ENCODE peak calls at places on chromosomes 1 and 21, in seven cellular contexts. One of them, this sample, is unnamed. For H3K4me1, the result is how much of the 10 kb centered on the place peaks cover.

GRCh38 chr1:157288511-157288910 is 150.3 kb upstream of the ETV3 start:
- DNase-seq in thyroid gland: no peak
- DNase-seq in endothelial cell of umbilical vein: no peak
- DNase-seq in mesenchymal stem cell: no peak
- DNase-seq in esophagus squamous epithelium: no peak
- DNase-seq in aorta: no peak
- DNase-seq in lung: no peak
- DNase-seq in this sample: no peak

GRCh38 chr21:33751120-33751519 is 108.8 kb downstream of the ITSN1 start:
- DNase-seq in aorta: no peak
- DNase-seq in lung: no peak
- DNase-seq in esophagus squamous epithelium: no peak
- DNase-seq in endothelial cell of umbilical vein: no peak
- DNase-seq in thyroid gland: no peak
- DNase-seq in mesenchymal stem cell: peak
- DNase-seq in this sample: no peak

GRCh38 chr1:18936471-18936813 is 20.0 kb downstream of the IFFO2 start:
- DNase-seq in lung: no peak
- DNase-seq in thyroid gland: no peak
- DNase-seq in aorta: no peak
- DNase-seq in mesenchymal stem cell: no peak
- DNase-seq in esophagus squamous epithelium: no peak
- DNase-seq in endothelial cell of umbilical vein: no peak
- DNase-seq in this sample: no peak

GRCh38 chr1:201489656-201490261 is 17.2 kb downstream of the CSRP1 start:
- DNase-seq in esophagus squamous epithelium: no peak
- DNase-seq in mesenchymal stem cell: no peak
- DNase-seq in aorta: no peak
- DNase-seq in lung: no peak
- DNase-seq in thyroid gland: no peak
- DNase-seq in endothelial cell of umbilical vein: peak
- DNase-seq in this sample: no peak

GRCh38 chr1:184972281-184973055 is 1.8 kb downstream of the NIBAN1 start:
- DNase-seq in thyroid gland: no peak
- DNase-seq in mesenchymal stem cell: peak
- DNase-seq in esophagus squamous epithelium: no peak
- DNase-seq in endothelial cell of umbilical vein: no peak
- DNase-seq in lung: no peak
- DNase-seq in aorta: no peak
- DNase-seq in this sample: no peak

GRCh38 chr1:44681905-44682900 is 7.7 kb downstream of the ARMH1 start:
- DNase-seq in lung: no peak
- DNase-seq in endothelial cell of umbilical vein: no peak
- DNase-seq in mesenchymal stem cell: no peak
- DNase-seq in thyroid gland: no peak
- DNase-seq in esophagus squamous epithelium: no peak
- DNase-seq in aorta: no peak
- DNase-seq in this sample: no peak

GRCh38 chr1:154847891-154848290 is 22.2 kb downstream of the KCNN3 start:
- DNase-seq in esophagus squamous epithelium: no peak
- DNase-seq in endothelial cell of umbilical vein: no peak
- DNase-seq in aorta: no peak
- DNase-seq in thyroid gland: peak
- DNase-seq in lung: no peak
- DNase-seq in mesenchymal stem cell: no peak
- DNase-seq in this sample: no peak

GRCh38 chr1:228117335-228117734 is 8.2 kb upstream of the MRPL55 start:
- DNase-seq in thyroid gland: no peak
- DNase-seq in aorta: no peak
- DNase-seq in endothelial cell of umbilical vein: no peak
- DNase-seq in lung: no peak
- DNase-seq in esophagus squamous epithelium: no peak
- DNase-seq in mesenchymal stem cell: no peak
- DNase-seq in this sample: no peak

GRCh38 chr1:36751525-36751924 is 268.8 kb upstream of the CSF3R start:
- DNase-seq in aorta: no peak
- DNase-seq in endothelial cell of umbilical vein: no peak
- DNase-seq in esophagus squamous epithelium: no peak
- DNase-seq in mesenchymal stem cell: no peak
- DNase-seq in thyroid gland: no peak
- DNase-seq in lung: no peak
- DNase-seq in this sample: no peak

GRCh38 chr1:9690440-9691107 is 39.0 kb downstream of the PIK3CD start:
- DNase-seq in esophagus squamous epithelium: no peak
- DNase-seq in lung: no peak
- DNase-seq in thyroid gland: no peak
- DNase-seq in aorta: no peak
- DNase-seq in mesenchymal stem cell: no peak
- DNase-seq in endothelial cell of umbilical vein: no peak
- DNase-seq in this sample: no peak

GRCh38 chr1:27476222-27476621 is 13.7 kb downstream of the WASF2 start:
- DNase-seq in thyroid gland: no peak
- DNase-seq in mesenchymal stem cell: no peak
- DNase-seq in aorta: no peak
- DNase-seq in lung: no peak
- DNase-seq in endothelial cell of umbilical vein: no peak
- DNase-seq in esophagus squamous epithelium: no peak
- DNase-seq in this sample: no peak

GRCh38 chr1:157971723-157972122 is 21.7 kb upstream of the KIRREL1 start:
- DNase-seq in lung: no peak
- DNase-seq in thyroid gland: no peak
- DNase-seq in esophagus squamous epithelium: no peak
- DNase-seq in endothelial cell of umbilical vein: no peak
- DNase-seq in aorta: no peak
- DNase-seq in mesenchymal stem cell: no peak
- DNase-seq in this sample: no peak

GRCh38 chr21:32826317-32827167 is 55.0 kb upstream of the PAXBP1 start:
- DNase-seq in thyroid gland: peak
- DNase-seq in lung: no peak
- DNase-seq in aorta: no peak
- DNase-seq in mesenchymal stem cell: peak
- DNase-seq in esophagus squamous epithelium: no peak
- DNase-seq in endothelial cell of umbilical vein: peak
- DNase-seq in this sample: peak

GRCh38 chr1:224170748-224171478 is 12.1 kb upstream of the DEGS1 start:
- DNase-seq in mesenchymal stem cell: peak
- DNase-seq in lung: peak
- DNase-seq in esophagus squamous epithelium: no peak
- DNase-seq in thyroid gland: peak
- DNase-seq in endothelial cell of umbilical vein: peak
- DNase-seq in aorta: no peak
- DNase-seq in this sample: peak

GRCh38 chr1:242525360-242525722 is 844 bp upstream of the PLD5 start:
- DNase-seq in lung: no peak
- DNase-seq in thyroid gland: no peak
- DNase-seq in esophagus squamous epithelium: no peak
- DNase-seq in mesenchymal stem cell: no peak
- DNase-seq in endothelial cell of umbilical vein: no peak
- DNase-seq in aorta: no peak
- DNase-seq in this sample: no peak

GRCh38 chr1:226660410-226661182 is 78.5 kb downstream of the ITPKB start:
- DNase-seq in thyroid gland: no peak
- DNase-seq in mesenchymal stem cell: no peak
- DNase-seq in lung: no peak
- DNase-seq in esophagus squamous epithelium: no peak
- DNase-seq in endothelial cell of umbilical vein: peak
- DNase-seq in aorta: peak
- DNase-seq in this sample: no peak

GRCh38 chr1:213273546-213273945 is 222.5 kb downstream of the RPS6KC1 start:
- DNase-seq in esophagus squamous epithelium: no peak
- DNase-seq in endothelial cell of umbilical vein: no peak
- DNase-seq in lung: no peak
- DNase-seq in mesenchymal stem cell: no peak
- DNase-seq in thyroid gland: no peak
- DNase-seq in aorta: no peak
- DNase-seq in this sample: no peak

GRCh38 chr1:92707292-92707691 is 77.6 kb downstream of the EVI5 start:
- DNase-seq in lung: no peak
- DNase-seq in thyroid gland: no peak
- DNase-seq in mesenchymal stem cell: no peak
- DNase-seq in aorta: no peak
- DNase-seq in esophagus squamous epithelium: no peak
- DNase-seq in endothelial cell of umbilical vein: no peak
- DNase-seq in this sample: peak

GRCh38 chr1:153565529-153566374 is at the start of gene S100A2:
- DNase-seq in esophagus squamous epithelium: no peak
- DNase-seq in aorta: peak
- DNase-seq in lung: peak
- DNase-seq in mesenchymal stem cell: peak
- DNase-seq in endothelial cell of umbilical vein: peak
- DNase-seq in thyroid gland: peak
- DNase-seq in this sample: peak

GRCh38 chr1:227915564-227916553 is 31.9 kb downstream of the WNT9A start:
- DNase-seq in lung: no peak
- DNase-seq in mesenchymal stem cell: no peak
- DNase-seq in esophagus squamous epithelium: no peak
- DNase-seq in thyroid gland: no peak
- DNase-seq in endothelial cell of umbilical vein: no peak
- DNase-seq in aorta: no peak
- DNase-seq in this sample: peak

GRCh38 chr1:219331424-219331823 is 157.7 kb downstream of the LYPLAL1 start:
- DNase-seq in lung: no peak
- DNase-seq in esophagus squamous epithelium: no peak
- DNase-seq in aorta: no peak
- DNase-seq in mesenchymal stem cell: no peak
- DNase-seq in thyroid gland: no peak
- DNase-seq in endothelial cell of umbilical vein: no peak
- DNase-seq in this sample: no peak

GRCh38 chr1:87940410-87940809 is 611.7 kb downstream of the LMO4 start:
- DNase-seq in esophagus squamous epithelium: no peak
- DNase-seq in mesenchymal stem cell: no peak
- DNase-seq in thyroid gland: no peak
- DNase-seq in aorta: no peak
- DNase-seq in lung: peak
- DNase-seq in endothelial cell of umbilical vein: no peak
- DNase-seq in this sample: no peak

GRCh38 chr1:110872745-110873435 is at the start of gene CD53:
- DNase-seq in lung: peak
- DNase-seq in aorta: no peak
- DNase-seq in esophagus squamous epithelium: no peak
- DNase-seq in thyroid gland: no peak
- DNase-seq in mesenchymal stem cell: no peak
- DNase-seq in endothelial cell of umbilical vein: no peak
- DNase-seq in this sample: no peak
- H3K4me1 ChIP-seq in lung: under half
- H3K4me1 ChIP-seq in aorta: under half
- H3K4me1 ChIP-seq in esophagus squamous epithelium: under half
- H3K4me1 ChIP-seq in thyroid gland: under half
- H3K4me1 ChIP-seq in mesenchymal stem cell: under half
- H3K4me1 ChIP-seq in endothelial cell of umbilical vein: under half
- H3K4me1 ChIP-seq in this sample: under half

GRCh38 chr1:17513131-17513530 is 26.4 kb upstream of the ARHGEF10L start:
- DNase-seq in lung: no peak
- DNase-seq in esophagus squamous epithelium: no peak
- DNase-seq in thyroid gland: no peak
- DNase-seq in aorta: no peak
- DNase-seq in mesenchymal stem cell: no peak
- DNase-seq in endothelial cell of umbilical vein: no peak
- DNase-seq in this sample: no peak

GRCh38 chr1:17510138-17510537 is 29.4 kb upstream of the ARHGEF10L start:
- DNase-seq in thyroid gland: no peak
- DNase-seq in mesenchymal stem cell: no peak
- DNase-seq in esophagus squamous epithelium: no peak
- DNase-seq in endothelial cell of umbilical vein: no peak
- DNase-seq in lung: no peak
- DNase-seq in aorta: no peak
- DNase-seq in this sample: no peak

GRCh38 chr1:17507916-17508315 is 31.6 kb upstream of the ARHGEF10L start:
- DNase-seq in thyroid gland: no peak
- DNase-seq in esophagus squamous epithelium: no peak
- DNase-seq in lung: no peak
- DNase-seq in mesenchymal stem cell: no peak
- DNase-seq in aorta: no peak
- DNase-seq in endothelial cell of umbilical vein: no peak
- DNase-seq in this sample: no peak

GRCh38 chr1:17511188-17511587 is 28.3 kb upstream of the ARHGEF10L start:
- DNase-seq in endothelial cell of umbilical vein: no peak
- DNase-seq in thyroid gland: no peak
- DNase-seq in lung: no peak
- DNase-seq in esophagus squamous epithelium: no peak
- DNase-seq in aorta: no peak
- DNase-seq in mesenchymal stem cell: no peak
- DNase-seq in this sample: no peak

GRCh38 chr1:17509320-17509719 is 30.2 kb upstream of the ARHGEF10L start:
- DNase-seq in lung: no peak
- DNase-seq in esophagus squamous epithelium: no peak
- DNase-seq in thyroid gland: no peak
- DNase-seq in endothelial cell of umbilical vein: no peak
- DNase-seq in aorta: no peak
- DNase-seq in mesenchymal stem cell: no peak
- DNase-seq in this sample: no peak
- H3K27ac ChIP-seq in lung: no peak
- H3K27ac ChIP-seq in esophagus squamous epithelium: no peak
- H3K27ac ChIP-seq in thyroid gland: no peak
- H3K27ac ChIP-seq in endothelial cell of umbilical vein: no peak
- H3K27ac ChIP-seq in aorta: no peak
- H3K27ac ChIP-seq in mesenchymal stem cell: no peak
- H3K27ac ChIP-seq in this sample: no peak

GRCh38 chr1:167054531-167054930 is 35.6 kb downstream of the GPA33 start:
- DNase-seq in mesenchymal stem cell: no peak
- DNase-seq in lung: no peak
- DNase-seq in endothelial cell of umbilical vein: no peak
- DNase-seq in esophagus squamous epithelium: no peak
- DNase-seq in aorta: no peak
- DNase-seq in thyroid gland: no peak
- DNase-seq in this sample: no peak

GRCh38 chr1:167054946-167055630 is 35.1 kb downstream of the GPA33 start:
- DNase-seq in esophagus squamous epithelium: no peak
- DNase-seq in endothelial cell of umbilical vein: no peak
- DNase-seq in lung: no peak
- DNase-seq in mesenchymal stem cell: no peak
- DNase-seq in aorta: no peak
- DNase-seq in thyroid gland: no peak
- DNase-seq in this sample: no peak

GRCh38 chr1:167052389-167052788 is 37.8 kb downstream of the GPA33 start:
- DNase-seq in aorta: no peak
- DNase-seq in thyroid gland: no peak
- DNase-seq in mesenchymal stem cell: peak
- DNase-seq in esophagus squamous epithelium: no peak
- DNase-seq in lung: no peak
- DNase-seq in endothelial cell of umbilical vein: no peak
- DNase-seq in this sample: no peak

GRCh38 chr1:167056529-167057296 is 33.5 kb downstream of the GPA33 start:
- DNase-seq in lung: no peak
- DNase-seq in esophagus squamous epithelium: no peak
- DNase-seq in mesenchymal stem cell: peak
- DNase-seq in aorta: no peak
- DNase-seq in endothelial cell of umbilical vein: no peak
- DNase-seq in thyroid gland: no peak
- DNase-seq in this sample: no peak

GRCh38 chr1:167051907-167052306 is 38.3 kb downstream of the GPA33 start:
- DNase-seq in lung: no peak
- DNase-seq in esophagus squamous epithelium: no peak
- DNase-seq in mesenchymal stem cell: no peak
- DNase-seq in aorta: no peak
- DNase-seq in thyroid gland: no peak
- DNase-seq in endothelial cell of umbilical vein: no peak
- DNase-seq in this sample: no peak
- H3K4me3 ChIP-seq in lung: no peak
- H3K4me3 ChIP-seq in esophagus squamous epithelium: no peak
- H3K4me3 ChIP-seq in mesenchymal stem cell: no peak
- H3K4me3 ChIP-seq in aorta: no peak
- H3K4me3 ChIP-seq in thyroid gland: no peak
- H3K4me3 ChIP-seq in endothelial cell of umbilical vein: no peak
- H3K4me3 ChIP-seq in this sample: no peak

GRCh38 chr21:42194863-42195262 is 24.1 kb upstream of the ABCG1 start:
- DNase-seq in esophagus squamous epithelium: no peak
- DNase-seq in lung: no peak
- DNase-seq in mesenchymal stem cell: no peak
- DNase-seq in endothelial cell of umbilical vein: no peak
- DNase-seq in thyroid gland: no peak
- DNase-seq in aorta: no peak
- DNase-seq in this sample: no peak
- H3K4me1 ChIP-seq in esophagus squamous epithelium: under half
- H3K4me1 ChIP-seq in lung: under half
- H3K4me1 ChIP-seq in mesenchymal stem cell: under half
- H3K4me1 ChIP-seq in endothelial cell of umbilical vein: under half
- H3K4me1 ChIP-seq in thyroid gland: under half
- H3K4me1 ChIP-seq in aorta: under half
- H3K4me1 ChIP-seq in this sample: half or more

This sample was measured in PC-9.